ENCODE peak calls at places on chromosome 1, in six cellular contexts. Z, V, L, Y, Q and T are unnamed samples.

GRCh38 chr1:156767879-156768608 is 709 bp downstream of the PRCC start:
- DNase-seq in Z (no peak), V (no peak), L (no peak), Y (no peak), Q (no peak), T (no peak)

GRCh38 chr1:114833421-114833820 is 21.2 kb upstream of the SYCP1 start:
- DNase-seq in Z (no peak), V (peak), L (no peak), Y (peak), Q (no peak), T (no peak)

GRCh38 chr1:156510709-156511108 is 10.1 kb upstream of the MEF2D start:
- DNase-seq in Z (no peak), V (no peak), L (no peak), Y (no peak), Q (no peak), T (no peak)

GRCh38 chr1:157566484-157567300 is 14.4 kb upstream of the FCRL5 start:
- DNase-seq in Z (no peak), V (no peak), L (no peak), Y (no peak), Q (no peak), T (no peak)

GRCh38 chr1:79380078-79380477 is 373.5 kb upstream of the ADGRL4 start:
- DNase-seq in Z (no peak), V (no peak), L (no peak), Y (no peak), Q (no peak), T (no peak)

GRCh38 chr1:59223943-59224639 is 72.8 kb upstream of the FGGY start:
- DNase-seq in Z (no peak), V (no peak), L (no peak), Y (no peak), Q (no peak), T (no peak)

GRCh38 chr1:94884101-94884875 is 42.6 kb downstream of the CNN3 start:
- DNase-seq in Z (no peak), V (peak), L (no peak), Y (no peak), Q (peak), T (no peak)

GRCh38 chr1:195851016-195851591 is 757.1 kb downstream of the KCNT2 start:
- DNase-seq in Z (no peak), V (no peak), L (no peak), Y (no peak), Q (no peak), T (no peak)